ENCODE peak calls at places on chromosome 19, in ten cellular contexts. One of them, this sample, is unnamed.

GRCh38 chr19:29421186-29421525 is 104.6 kb upstream of the VSTM2B start:
- DNase-seq in iPS DF 6.9: no peak
- DNase-seq in GM23338: no peak
- DNase-seq in vagina: no peak
- DNase-seq in kidney: no peak
- DNase-seq in suprapubic skin: no peak
- DNase-seq in transverse colon: no peak
- DNase-seq in gastrocnemius medialis: no peak
- DNase-seq in CD8-positive, alpha-beta memory T cell: no peak
- DNase-seq in left ventricle myocardium inferior: no peak
- DNase-seq in this sample: no peak

GRCh38 chr19:17357078-17357666 is 19.8 kb downstream of the GTPBP3 start:
- DNase-seq in vagina: no peak
- DNase-seq in iPS DF 6.9: no peak
- DNase-seq in kidney: no peak
- DNase-seq in gastrocnemius medialis: no peak
- DNase-seq in CD8-positive, alpha-beta memory T cell: no peak
- DNase-seq in transverse colon: no peak
- DNase-seq in left ventricle myocardium inferior: no peak
- DNase-seq in GM23338: no peak
- DNase-seq in suprapubic skin: no peak
- DNase-seq in this sample: no peak

GRCh38 chr19:17775245-17775927 is 19.6 kb upstream of the B3GNT3 start:
- DNase-seq in gastrocnemius medialis: no peak
- DNase-seq in vagina: no peak
- DNase-seq in iPS DF 6.9: no peak
- DNase-seq in suprapubic skin: no peak
- DNase-seq in GM23338: peak; percentile 85
- DNase-seq in kidney: no peak
- DNase-seq in CD8-positive, alpha-beta memory T cell: no peak
- DNase-seq in left ventricle myocardium inferior: no peak
- DNase-seq in transverse colon: peak; percentile 49
- DNase-seq in this sample: peak; percentile 29

GRCh38 chr19:18121166-18121565 is 23.6 kb downstream of the MAST3 start:
- DNase-seq in CD8-positive, alpha-beta memory T cell: no peak
- DNase-seq in vagina: no peak
- DNase-seq in iPS DF 6.9: no peak
- DNase-seq in suprapubic skin: no peak
- DNase-seq in GM23338: no peak
- DNase-seq in gastrocnemius medialis: no peak
- DNase-seq in transverse colon: no peak
- DNase-seq in left ventricle myocardium inferior: no peak
- DNase-seq in kidney: no peak
- DNase-seq in this sample: no peak

GRCh38 chr19:12838182-12838890 is at the start of gene MAST1:
- DNase-seq in transverse colon: peak; percentile 46
- DNase-seq in left ventricle myocardium inferior: no peak
- DNase-seq in kidney: no peak
- DNase-seq in vagina: no peak
- DNase-seq in suprapubic skin: no peak
- DNase-seq in iPS DF 6.9: no peak
- DNase-seq in gastrocnemius medialis: no peak
- DNase-seq in GM23338: peak; percentile 80
- DNase-seq in CD8-positive, alpha-beta memory T cell: peak; percentile 45
- DNase-seq in this sample: no peak

GRCh38 chr19:2337329-2337707 is 8.8 kb downstream of the SPPL2B start:
- DNase-seq in CD8-positive, alpha-beta memory T cell: no peak
- DNase-seq in suprapubic skin: no peak
- DNase-seq in kidney: no peak
- DNase-seq in transverse colon: no peak
- DNase-seq in vagina: no peak
- DNase-seq in iPS DF 6.9: no peak
- DNase-seq in GM23338: peak; percentile 89
- DNase-seq in gastrocnemius medialis: no peak
- DNase-seq in left ventricle myocardium inferior: no peak
- DNase-seq in this sample: no peak

GRCh38 chr19:16429066-16429758 is 42.6 kb downstream of the EPS15L1 start:
- DNase-seq in kidney: no peak
- DNase-seq in GM23338: no peak
- DNase-seq in left ventricle myocardium inferior: peak; percentile 80
- DNase-seq in gastrocnemius medialis: peak; percentile 78
- DNase-seq in vagina: no peak
- DNase-seq in iPS DF 6.9: no peak
- DNase-seq in CD8-positive, alpha-beta memory T cell: no peak
- DNase-seq in transverse colon: no peak
- DNase-seq in suprapubic skin: no peak
- DNase-seq in this sample: no peak

GRCh38 chr19:5046339-5047039 is 77.6 kb downstream of the KDM4B start:
- DNase-seq in vagina: no peak
- DNase-seq in GM23338: no peak
- DNase-seq in gastrocnemius medialis: peak; percentile 59
- DNase-seq in iPS DF 6.9: no peak
- DNase-seq in CD8-positive, alpha-beta memory T cell: no peak
- DNase-seq in left ventricle myocardium inferior: no peak
- DNase-seq in transverse colon: peak; percentile 74
- DNase-seq in kidney: peak; percentile 89
- DNase-seq in suprapubic skin: no peak
- DNase-seq in this sample: peak; percentile 64

GRCh38 chr19:44931541-44931940 is 10.5 kb upstream of the APOC4 start:
- DNase-seq in vagina: no peak
- DNase-seq in left ventricle myocardium inferior: no peak
- DNase-seq in iPS DF 6.9: no peak
- DNase-seq in CD8-positive, alpha-beta memory T cell: no peak
- DNase-seq in gastrocnemius medialis: no peak
- DNase-seq in suprapubic skin: no peak
- DNase-seq in GM23338: no peak
- DNase-seq in transverse colon: no peak
- DNase-seq in kidney: no peak
- DNase-seq in this sample: no peak

GRCh38 chr19:18013621-18014111 is 5.7 kb downstream of the ARRDC2 start:
- DNase-seq in kidney: no peak
- DNase-seq in suprapubic skin: no peak
- DNase-seq in transverse colon: no peak
- DNase-seq in gastrocnemius medialis: peak; percentile 60
- DNase-seq in GM23338: no peak
- DNase-seq in iPS DF 6.9: no peak
- DNase-seq in vagina: no peak
- DNase-seq in left ventricle myocardium inferior: peak; percentile 27
- DNase-seq in CD8-positive, alpha-beta memory T cell: no peak
- DNase-seq in this sample: no peak

GRCh38 chr19:532578-533484 is 1.3 kb downstream of the CDC34 start:
- DNase-seq in gastrocnemius medialis: peak; percentile 58
- DNase-seq in left ventricle myocardium inferior: peak; percentile 86
- DNase-seq in GM23338: peak; percentile 90
- DNase-seq in transverse colon: peak; percentile 68
- DNase-seq in suprapubic skin: no peak
- DNase-seq in CD8-positive, alpha-beta memory T cell: peak; percentile 35
- DNase-seq in vagina: no peak
- DNase-seq in iPS DF 6.9: no peak
- DNase-seq in kidney: peak; percentile 85
- DNase-seq in this sample: peak; percentile 85

GRCh38 chr19:10406191-10406590 is 2.8 kb upstream of the CDC37 start:
- DNase-seq in iPS DF 6.9: no peak
- DNase-seq in CD8-positive, alpha-beta memory T cell: no peak
- DNase-seq in GM23338: no peak
- DNase-seq in left ventricle myocardium inferior: no peak
- DNase-seq in vagina: no peak
- DNase-seq in suprapubic skin: no peak
- DNase-seq in transverse colon: no peak
- DNase-seq in gastrocnemius medialis: no peak
- DNase-seq in kidney: no peak
- DNase-seq in this sample: no peak
- H3K4me1 ChIP-seq in iPS DF 6.9: peaks cover 1% of the 10 kb centered on the region
- H3K4me1 ChIP-seq in CD8-positive, alpha-beta memory T cell: peaks cover 73% of the 10 kb centered on the region
- H3K4me1 ChIP-seq in GM23338: peaks cover 10% of the 10 kb centered on the region
- H3K4me1 ChIP-seq in left ventricle myocardium inferior: peaks cover 53% of the 10 kb centered on the region
- H3K4me1 ChIP-seq in vagina: peaks cover 34% of the 10 kb centered on the region
- H3K4me1 ChIP-seq in suprapubic skin: peaks cover 37% of the 10 kb centered on the region
- H3K4me1 ChIP-seq in transverse colon: peaks cover 30% of the 10 kb centered on the region
- H3K4me1 ChIP-seq in gastrocnemius medialis: peaks cover 17% of the 10 kb centered on the region
- H3K4me1 ChIP-seq in kidney: peaks cover 10% of the 10 kb centered on the region
- H3K4me1 ChIP-seq in this sample: peaks cover 52% of the 10 kb centered on the region

GRCh38 chr19:43462887-43463380 is 2.5 kb downstream of the LYPD3 start:
- DNase-seq in kidney: no peak
- DNase-seq in left ventricle myocardium inferior: no peak
- DNase-seq in vagina: no peak
- DNase-seq in CD8-positive, alpha-beta memory T cell: no peak
- DNase-seq in suprapubic skin: no peak
- DNase-seq in transverse colon: no peak
- DNase-seq in gastrocnemius medialis: no peak
- DNase-seq in iPS DF 6.9: no peak
- DNase-seq in GM23338: no peak
- DNase-seq in this sample: no peak
- H3K36me3 ChIP-seq in kidney: no peaks in the 10 kb centered on the region
- H3K36me3 ChIP-seq in left ventricle myocardium inferior: no peaks in the 10 kb centered on the region
- H3K36me3 ChIP-seq in vagina: peaks cover 5% of the 10 kb centered on the region
- H3K36me3 ChIP-seq in CD8-positive, alpha-beta memory T cell: no peaks in the 10 kb centered on the region
- H3K36me3 ChIP-seq in suprapubic skin: peaks cover 9% of the 10 kb centered on the region
- H3K36me3 ChIP-seq in transverse colon: no peaks in the 10 kb centered on the region
- H3K36me3 ChIP-seq in gastrocnemius medialis: no peaks in the 10 kb centered on the region
- H3K36me3 ChIP-seq in iPS DF 6.9: no peaks in the 10 kb centered on the region
- H3K36me3 ChIP-seq in GM23338: no peaks in the 10 kb centered on the region
- H3K36me3 ChIP-seq in this sample: no peaks in the 10 kb centered on the region

GRCh38 chr19:3344608-3345598 is 21.5 kb upstream of the NFIC start:
- DNase-seq in GM23338: no peak
- DNase-seq in iPS DF 6.9: no peak
- DNase-seq in gastrocnemius medialis: no peak
- DNase-seq in CD8-positive, alpha-beta memory T cell: no peak
- DNase-seq in left ventricle myocardium inferior: no peak
- DNase-seq in suprapubic skin: no peak
- DNase-seq in vagina: no peak
- DNase-seq in transverse colon: no peak
- DNase-seq in kidney: peak; percentile 59
- DNase-seq in this sample: no peak
- H3K27ac ChIP-seq in GM23338: no peak overlapping the region
- H3K27ac ChIP-seq in iPS DF 6.9: no peak overlapping the region
- H3K27ac ChIP-seq in gastrocnemius medialis: peak overlapping the region; percentile 72
- H3K27ac ChIP-seq in CD8-positive, alpha-beta memory T cell: no peak overlapping the region
- H3K27ac ChIP-seq in left ventricle myocardium inferior: peak overlapping the region; percentile 84
- H3K27ac ChIP-seq in suprapubic skin: peak overlapping the region; percentile 88
- H3K27ac ChIP-seq in vagina: peak overlapping the region; percentile 94
- H3K27ac ChIP-seq in transverse colon: peak overlapping the region; percentile 84
- H3K27ac ChIP-seq in kidney: no peak overlapping the region
- H3K27ac ChIP-seq in this sample: no peak overlapping the region

GRCh38 chr19:47257411-47258169 is 1.3 kb downstream of the CCDC9 start:
- DNase-seq in GM23338: peak; percentile 92
- DNase-seq in left ventricle myocardium inferior: no peak
- DNase-seq in vagina: peak; percentile 99
- DNase-seq in CD8-positive, alpha-beta memory T cell: no peak
- DNase-seq in iPS DF 6.9: no peak
- DNase-seq in suprapubic skin: no peak
- DNase-seq in transverse colon: no peak
- DNase-seq in gastrocnemius medialis: no peak
- DNase-seq in kidney: peak; percentile 80
- DNase-seq in this sample: no peak

GRCh38 chr19:47253970-47254369 is 2.4 kb upstream of the CCDC9 start:
- DNase-seq in kidney: no peak
- DNase-seq in suprapubic skin: no peak
- DNase-seq in vagina: no peak
- DNase-seq in iPS DF 6.9: no peak
- DNase-seq in transverse colon: no peak
- DNase-seq in left ventricle myocardium inferior: no peak
- DNase-seq in GM23338: no peak
- DNase-seq in gastrocnemius medialis: no peak
- DNase-seq in CD8-positive, alpha-beta memory T cell: no peak
- DNase-seq in this sample: no peak

GRCh38 chr19:47255947-47256687 is at the start of gene CCDC9:
- DNase-seq in transverse colon: peak; percentile 97
- DNase-seq in gastrocnemius medialis: peak; percentile 95
- DNase-seq in kidney: peak; percentile 99
- DNase-seq in CD8-positive, alpha-beta memory T cell: peak; percentile 94
- DNase-seq in GM23338: peak; percentile 98
- DNase-seq in left ventricle myocardium inferior: peak; percentile 95
- DNase-seq in suprapubic skin: peak; percentile 98
- DNase-seq in iPS DF 6.9: peak; percentile 93
- DNase-seq in vagina: no peak
- DNase-seq in this sample: peak; percentile 97

GRCh38 chr19:47256688-47257410 is 524 bp downstream of the CCDC9 start:
- DNase-seq in vagina: peak; percentile 100
- DNase-seq in gastrocnemius medialis: peak; percentile 100
- DNase-seq in left ventricle myocardium inferior: peak; percentile 100
- DNase-seq in transverse colon: peak; percentile 100
- DNase-seq in kidney: peak; percentile 100
- DNase-seq in CD8-positive, alpha-beta memory T cell: peak; percentile 98
- DNase-seq in suprapubic skin: peak; percentile 100
- DNase-seq in GM23338: peak; percentile 100
- DNase-seq in iPS DF 6.9: peak; percentile 95
- DNase-seq in this sample: peak; percentile 100

DNA sequence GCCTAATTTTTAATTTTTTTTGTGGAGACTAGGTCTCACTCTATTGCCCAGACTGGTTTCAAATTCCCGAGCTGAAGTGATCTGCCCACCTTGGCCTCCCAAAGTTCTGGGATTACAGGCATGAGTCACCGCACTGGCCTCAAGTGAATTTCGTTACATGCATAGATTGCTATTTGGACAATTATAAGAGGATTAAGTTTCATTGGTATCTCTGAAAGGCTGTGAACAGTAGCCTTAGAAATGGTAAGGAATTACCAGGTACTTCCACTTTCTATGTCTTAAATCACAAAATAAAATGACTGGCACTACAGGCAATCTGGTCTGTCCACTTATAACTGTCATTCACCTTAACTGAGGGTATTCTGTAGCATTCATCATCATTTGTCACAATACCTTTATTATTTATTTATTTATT is 2.9 kb upstream of the CCDC9 start:
- DNase-seq in suprapubic skin: no peak
- DNase-seq in gastrocnemius medialis: no peak
- DNase-seq in transverse colon: no peak
- DNase-seq in kidney: no peak
- DNase-seq in left ventricle myocardium inferior: no peak
- DNase-seq in vagina: no peak
- DNase-seq in CD8-positive, alpha-beta memory T cell: no peak
- DNase-seq in GM23338: no peak
- DNase-seq in iPS DF 6.9: no peak
- DNase-seq in this sample: peak; percentile 80
- H3K4me1 ChIP-seq in suprapubic skin: peaks cover 25% of the 10 kb centered on the region
- H3K4me1 ChIP-seq in gastrocnemius medialis: peaks cover 10% of the 10 kb centered on the region
- H3K4me1 ChIP-seq in transverse colon: peaks cover 17% of the 10 kb centered on the region
- H3K4me1 ChIP-seq in kidney: peaks cover 8% of the 10 kb centered on the region
- H3K4me1 ChIP-seq in left ventricle myocardium inferior: peaks cover 19% of the 10 kb centered on the region
- H3K4me1 ChIP-seq in vagina: peaks cover 16% of the 10 kb centered on the region
- H3K4me1 ChIP-seq in CD8-positive, alpha-beta memory T cell: peaks cover 17% of the 10 kb centered on the region
- H3K4me1 ChIP-seq in GM23338: peaks cover 10% of the 10 kb centered on the region
- H3K4me1 ChIP-seq in iPS DF 6.9: peaks cover 2% of the 10 kb centered on the region
- H3K4me1 ChIP-seq in this sample: peaks cover 44% of the 10 kb centered on the region

DNA sequence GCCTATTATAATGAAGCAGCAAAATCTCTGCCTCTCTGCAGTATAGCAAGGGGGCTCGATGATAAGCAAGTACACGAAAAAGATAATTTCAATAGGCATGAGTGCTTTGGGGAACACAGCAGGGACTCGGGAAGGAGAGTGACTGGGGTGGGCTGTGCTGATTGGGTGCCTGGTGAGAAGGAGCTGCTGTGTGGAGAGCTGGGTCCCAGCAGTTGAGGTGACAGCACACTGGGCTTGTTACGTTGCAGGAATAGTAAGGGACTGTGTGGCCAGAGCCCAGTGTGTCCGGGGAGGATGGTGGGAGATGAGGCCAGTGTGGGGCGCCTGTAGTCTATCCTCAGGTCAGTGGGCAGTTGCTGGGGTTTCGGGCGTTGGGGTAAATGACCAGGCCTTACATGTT is 17.4 kb downstream of the WDR62 start:
- DNase-seq in GM23338: no peak
- DNase-seq in iPS DF 6.9: no peak
- DNase-seq in suprapubic skin: no peak
- DNase-seq in left ventricle myocardium inferior: no peak
- DNase-seq in gastrocnemius medialis: no peak
- DNase-seq in vagina: no peak
- DNase-seq in kidney: peak; percentile 31
- DNase-seq in transverse colon: no peak
- DNase-seq in CD8-positive, alpha-beta memory T cell: no peak
- DNase-seq in this sample: no peak
- H3K36me3 ChIP-seq in GM23338: peaks cover 35% of the 10 kb centered on the region
- H3K36me3 ChIP-seq in iPS DF 6.9: peaks cover 45% of the 10 kb centered on the region
- H3K36me3 ChIP-seq in suprapubic skin: no peaks in the 10 kb centered on the region
- H3K36me3 ChIP-seq in left ventricle myocardium inferior: no peaks in the 10 kb centered on the region
- H3K36me3 ChIP-seq in gastrocnemius medialis: no peaks in the 10 kb centered on the region
- H3K36me3 ChIP-seq in vagina: no peaks in the 10 kb centered on the region
- H3K36me3 ChIP-seq in kidney: no peaks in the 10 kb centered on the region
- H3K36me3 ChIP-seq in transverse colon: no peaks in the 10 kb centered on the region
- H3K36me3 ChIP-seq in CD8-positive, alpha-beta memory T cell: no peaks in the 10 kb centered on the region
- H3K36me3 ChIP-seq in this sample: peaks cover 73% of the 10 kb centered on the region

This sample was measured in SJSA1.